ENCODE peak calls at places on chromosomes 3 and 15, in four cellular contexts. One of them, this sample, is unnamed.

GRCh38 chr3:129261850-129262249 is 12.4 kb downstream of the COPG1 start:
- DNase-seq in hepatocyte: no peak
- DNase-seq in AG04449: no peak
- DNase-seq in IMR-90: no peak
- DNase-seq in this sample: no peak

GRCh38 chr15:101489236-101489632 is 273 bp downstream of the PCSK6 start:
- DNase-seq in hepatocyte: peak; percentile 73
- DNase-seq in AG04449: no peak
- DNase-seq in IMR-90: no peak
- DNase-seq in this sample: peak; percentile 10

GRCh38 chr3:107235193-107235922 is 141.9 kb upstream of the CCDC54 start:
- DNase-seq in hepatocyte: peak; percentile 13
- DNase-seq in AG04449: no peak
- DNase-seq in IMR-90: peak; percentile 5
- DNase-seq in this sample: peak; percentile 43

GRCh38 chr3:24137958-24138875 is 193.1 kb downstream of the NR1D2 start:
- DNase-seq in hepatocyte: peak; percentile 37
- DNase-seq in AG04449: no peak
- DNase-seq in IMR-90: no peak
- DNase-seq in this sample: no peak

GRCh38 chr15:75347222-75348033 is 589 bp downstream of the NEIL1 start:
- DNase-seq in hepatocyte: peak; percentile 75
- DNase-seq in AG04449: no peak
- DNase-seq in IMR-90: no peak
- DNase-seq in this sample: no peak

GRCh38 chr15:74201656-74202420 is 749 bp downstream of the STRA6 start:
- DNase-seq in hepatocyte: no peak
- DNase-seq in AG04449: no peak
- DNase-seq in IMR-90: no peak
- DNase-seq in this sample: no peak

GRCh38 chr3:156307704-156308103 is 187.3 kb downstream of the KCNAB1 start:
- DNase-seq in hepatocyte: no peak
- DNase-seq in AG04449: no peak
- DNase-seq in IMR-90: peak; percentile 84
- DNase-seq in this sample: peak; percentile 89

GRCh38 chr3:184732133-184732532 is 20.3 kb upstream of the MAGEF1 start:
- DNase-seq in hepatocyte: no peak
- DNase-seq in AG04449: no peak
- DNase-seq in IMR-90: no peak
- DNase-seq in this sample: no peak

GRCh38 chr3:29284578-29284977 is 3.7 kb downstream of the RBMS3 start:
- DNase-seq in hepatocyte: no peak
- DNase-seq in AG04449: no peak
- DNase-seq in IMR-90: peak; percentile 25
- DNase-seq in this sample: peak; percentile 15

GRCh38 chr3:195849322-195850074 is 37.8 kb upstream of the MUC4 start:
- DNase-seq in hepatocyte: no peak
- DNase-seq in AG04449: no peak
- DNase-seq in IMR-90: no peak
- DNase-seq in this sample: peak; percentile 32

GRCh38 chr3:104080228-104080627 is 1286.5 kb upstream of the ALCAM start:
- DNase-seq in hepatocyte: no peak
- DNase-seq in AG04449: no peak
- DNase-seq in IMR-90: no peak
- DNase-seq in this sample: no peak

GRCh38 chr3:40847571-40847992 is 322.8 kb downstream of the ZNF621 start:
- DNase-seq in hepatocyte: peak; percentile 62
- DNase-seq in AG04449: no peak
- DNase-seq in IMR-90: no peak
- DNase-seq in this sample: peak; percentile 60

GRCh38 chr3:10142707-10143560 is 1.4 kb downstream of the VHL start:
- DNase-seq in hepatocyte: no peak
- DNase-seq in AG04449: no peak
- DNase-seq in IMR-90: no peak
- DNase-seq in this sample: peak; percentile 27

GRCh38 chr15:28935316-28935715 is 49.5 kb downstream of the APBA2 start:
- DNase-seq in hepatocyte: no peak
- DNase-seq in AG04449: no peak
- DNase-seq in IMR-90: no peak
- DNase-seq in this sample: no peak

GRCh38 chr15:70098170-70098460 is 398 bp upstream of the TLE3 start:
- DNase-seq in hepatocyte: no peak
- DNase-seq in AG04449: no peak
- DNase-seq in IMR-90: no peak
- DNase-seq in this sample: no peak

GRCh38 chr3:71693641-71694040 is 31.6 kb downstream of the EIF4E3 start:
- DNase-seq in hepatocyte: peak; percentile 18
- DNase-seq in AG04449: no peak
- DNase-seq in IMR-90: no peak
- DNase-seq in this sample: no peak

GRCh38 chr3:139230391-139230790 is 113.4 kb upstream of the MRPS22 start:
- DNase-seq in hepatocyte: no peak
- DNase-seq in AG04449: no peak
- DNase-seq in IMR-90: no peak
- DNase-seq in this sample: peak; percentile 6

GRCh38 chr15:52295421-52295991 is at the start of gene MYO5C:
- DNase-seq in hepatocyte: peak; percentile 85
- DNase-seq in AG04449: no peak
- DNase-seq in IMR-90: no peak
- DNase-seq in this sample: peak; percentile 10

GRCh38 chr3:170484869-170485268 is 66.2 kb downstream of the CLDN11 start:
- DNase-seq in hepatocyte: no peak
- DNase-seq in AG04449: no peak
- DNase-seq in IMR-90: no peak
- DNase-seq in this sample: no peak

GRCh38 chr15:86489992-86490391 is 410.3 kb downstream of the AGBL1 start:
- DNase-seq in hepatocyte: peak; percentile 21
- DNase-seq in AG04449: no peak
- DNase-seq in IMR-90: no peak
- DNase-seq in this sample: no peak
- H3K4me3 ChIP-seq in hepatocyte: no peak overlapping the region
- H3K4me3 ChIP-seq in AG04449: no peak overlapping the region
- H3K4me3 ChIP-seq in IMR-90: no peak overlapping the region
- H3K4me3 ChIP-seq in this sample: no peak overlapping the region

GRCh38 chr15:77514635-77515421 is 94.1 kb downstream of the HMG20A start:
- DNase-seq in hepatocyte: no peak
- DNase-seq in AG04449: no peak
- DNase-seq in IMR-90: no peak
- DNase-seq in this sample: no peak
- TF ChIP-seq CTCF in hepatocyte: no peak
- TF ChIP-seq CTCF in AG04449: no peak
- TF ChIP-seq CTCF in IMR-90: no peak
- TF ChIP-seq CTCF in this sample: no peak

DNA sequence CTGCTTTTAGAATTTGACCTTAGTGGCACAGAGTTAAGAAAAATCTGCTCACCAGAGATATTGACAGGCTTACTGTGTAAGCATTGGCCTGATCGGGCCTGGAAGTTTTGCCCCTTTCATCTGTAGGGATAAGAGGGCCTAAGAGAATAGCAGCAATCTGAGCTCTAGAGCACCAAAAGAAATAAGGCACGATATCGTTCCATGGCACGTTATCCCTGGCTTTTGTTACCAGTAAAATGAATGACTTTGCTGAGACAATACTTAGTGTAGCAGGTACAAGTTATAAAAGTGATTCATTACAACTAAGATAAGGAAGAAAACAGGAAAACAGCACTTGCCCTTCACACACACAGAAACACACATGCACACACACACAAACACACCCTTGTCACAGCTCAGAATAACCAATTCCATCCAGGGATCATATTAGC is 5.0 kb downstream of the THBS1 start:
- DNase-seq in hepatocyte: no peak
- DNase-seq in AG04449: peak; percentile 19
- DNase-seq in IMR-90: no peak
- DNase-seq in this sample: peak; percentile 64
- H3K4me3 ChIP-seq in hepatocyte: no peak overlapping the region
- H3K4me3 ChIP-seq in AG04449: peak overlapping the region; percentile 95
- H3K4me3 ChIP-seq in IMR-90: no peak overlapping the region
- H3K4me3 ChIP-seq in this sample: no peak overlapping the region

DNA sequence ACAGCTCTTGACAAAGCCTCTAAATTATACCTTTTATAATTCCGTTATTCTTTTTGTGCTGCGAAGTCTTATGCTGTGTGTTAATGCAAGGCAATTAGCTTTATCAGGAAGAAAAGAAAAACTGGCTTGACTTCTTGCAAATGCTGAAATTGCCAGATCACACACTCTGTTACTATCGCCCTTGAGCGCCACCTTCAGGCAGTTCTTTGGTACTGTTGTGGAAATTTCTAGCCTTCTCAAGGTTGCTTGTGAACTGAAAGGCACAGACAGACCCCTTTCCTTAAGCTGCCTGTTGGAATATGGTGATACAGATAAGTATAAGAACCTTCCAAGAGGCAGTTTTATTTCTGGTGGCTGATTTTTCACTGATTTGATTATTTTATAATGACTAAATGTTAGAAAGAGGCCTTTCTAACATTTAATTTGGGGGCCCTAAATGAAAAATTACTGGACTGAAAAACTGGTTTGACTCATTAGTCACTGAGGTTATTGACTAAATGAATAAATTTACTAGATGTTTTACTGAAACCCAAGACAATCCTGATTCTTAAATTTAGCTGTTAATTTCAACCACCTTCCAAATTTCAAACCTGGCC is 126.2 kb upstream of the RASGRP1 start:
- DNase-seq in hepatocyte: peak; percentile 87
- DNase-seq in AG04449: no peak
- DNase-seq in IMR-90: peak; percentile 75
- DNase-seq in this sample: peak; percentile 81
- TF ChIP-seq CTCF in hepatocyte: peak; percentile 78
- TF ChIP-seq CTCF in AG04449: peak; percentile 77
- TF ChIP-seq CTCF in IMR-90: peak; percentile 74
- TF ChIP-seq CTCF in this sample: peak; percentile 79

GRCh38 chr3:102686792-102687191 is 252.0 kb downstream of the ZPLD1 start:
- DNase-seq in hepatocyte: no peak
- DNase-seq in AG04449: no peak
- DNase-seq in IMR-90: no peak
- DNase-seq in this sample: no peak
- H3K4me3 ChIP-seq in hepatocyte: no peak overlapping the region
- H3K4me3 ChIP-seq in AG04449: no peak overlapping the region
- H3K4me3 ChIP-seq in IMR-90: no peak overlapping the region
- H3K4me3 ChIP-seq in this sample: no peak overlapping the region